ENCODE peak calls at places on chromosomes 1 and 21, in eight cellular contexts. I is AG04450, G is OCI-LY7, O is tibial nerve, J is RWPE1, M is HFF-Myc, Z is bronchial epithelial cell, V is thoracic aorta. T is an unnamed sample.

GRCh38 chr1:172642970-172643369 is 15.9 kb upstream of the FASLG start:
- DNase-seq in I (no peak), G (no peak), O (no peak), J (no peak), M (no peak), Z (peak), V (no peak), T (no peak)

GRCh38 chr1:152967201-152967600 is 3.2 kb upstream of the SPRR4 start:
- DNase-seq in I (no peak), G (no peak), O (no peak), J (peak), M (no peak), Z (peak), V (no peak), T (no peak)

GRCh38 chr1:190436615-190437014 is 41.0 kb downstream of the BRINP3 start:
- DNase-seq in I (peak), G (peak), O (no peak), J (peak), M (peak), Z (peak), V (no peak), T (no peak)

GRCh38 chr1:920506-920905 is 3.2 kb upstream of the SAMD11 start:
- DNase-seq in I (no peak), G (peak), O (no peak), J (no peak), M (no peak), Z (no peak), V (no peak), T (no peak)

GRCh38 chr1:66335859-66336640 is 197.9 kb upstream of the SGIP1 start:
- DNase-seq in I (no peak), G (peak), O (peak), J (no peak), M (no peak), Z (no peak), V (peak), T (no peak)

GRCh38 chr1:185170291-185170848 is 13.4 kb downstream of the SWT1 start:
- DNase-seq in I (peak), G (peak), O (no peak), J (peak), M (peak), Z (peak), V (no peak), T (no peak)

GRCh38 chr1:54173681-54174080 is 20.9 kb upstream of the CDCP2 start:
- DNase-seq in I (no peak), G (no peak), O (no peak), J (no peak), M (no peak), Z (no peak), V (no peak), T (no peak)

GRCh38 chr1:167935252-167936067 is 1.0 kb upstream of the DCAF6 start:
- DNase-seq in I (no peak), G (peak), O (no peak), J (peak), M (no peak), Z (peak), V (no peak), T (no peak)

GRCh38 chr1:5220421-5220820 is 566.0 kb downstream of the AJAP1 start:
- DNase-seq in I (no peak), G (peak), O (no peak), J (no peak), M (no peak), Z (no peak), V (no peak), T (no peak)

GRCh38 chr1:27037518-27037917 is 24.9 kb upstream of the TENT5B start:
- DNase-seq in I (no peak), G (no peak), O (no peak), J (no peak), M (no peak), Z (no peak), V (no peak), T (no peak)

GRCh38 chr1:116218922-116219321 is 107.7 kb downstream of the MAB21L3 start:
- DNase-seq in I (no peak), G (no peak), O (no peak), J (no peak), M (no peak), Z (peak), V (no peak), T (no peak)

GRCh38 chr1:153578936-153579335 is 13.3 kb upstream of the S100A2 start:
- DNase-seq in I (no peak), G (no peak), O (no peak), J (no peak), M (no peak), Z (no peak), V (no peak), T (no peak)

GRCh38 chr1:79716481-79716880 is 710.0 kb upstream of the ADGRL4 start:
- DNase-seq in I (peak), G (no peak), O (no peak), J (peak), M (peak), Z (peak), V (no peak), T (no peak)

GRCh38 chr1:204154525-204155255 is 2.8 kb upstream of the ETNK2 start:
- DNase-seq in I (no peak), G (no peak), O (no peak), J (peak), M (no peak), Z (peak), V (no peak), T (no peak)

GRCh38 chr1:94193128-94193527 is 44.3 kb downstream of the ARHGAP29 start:
- DNase-seq in I (no peak), G (no peak), O (no peak), J (no peak), M (no peak), Z (no peak), V (no peak), T (no peak)

GRCh38 chr1:204003536-204003935 is 69.4 kb upstream of the SOX13 start:
- DNase-seq in I (no peak), G (no peak), O (no peak), J (peak), M (no peak), Z (no peak), V (no peak), T (no peak)

GRCh38 chr1:81681570-81681969 is 119.2 kb upstream of the ADGRL2 start:
- DNase-seq in I (no peak), G (no peak), O (no peak), J (peak), M (no peak), Z (peak), V (no peak), T (no peak)

GRCh38 chr1:109444376-109444775 is 18.1 kb upstream of the PSMA5 start:
- DNase-seq in I (no peak), G (no peak), O (no peak), J (no peak), M (no peak), Z (peak), V (no peak), T (no peak)

GRCh38 chr1:173163209-173163608 is 43.9 kb downstream of the TNFSF4 start:
- DNase-seq in I (no peak), G (no peak), O (no peak), J (no peak), M (no peak), Z (no peak), V (no peak), T (no peak)

GRCh38 chr1:236872075-236872666 is 77.1 kb downstream of the MTR start:
- DNase-seq in I (no peak), G (no peak), O (no peak), J (no peak), M (no peak), Z (no peak), V (no peak), T (no peak)

GRCh38 chr1:170196490-170196889 is 50.7 kb downstream of the NTMT2 start:
- DNase-seq in I (no peak), G (no peak), O (no peak), J (no peak), M (no peak), Z (no peak), V (no peak), T (no peak)

GRCh38 chr1:118785246-118785645 is 202.9 kb downstream of the TBX15 start:
- DNase-seq in I (no peak), G (no peak), O (peak), J (no peak), M (no peak), Z (peak), V (no peak), T (no peak)

GRCh38 chr1:18953656-18954259 is 2.7 kb downstream of the IFFO2 start:
- DNase-seq in I (no peak), G (no peak), O (no peak), J (peak), M (no peak), Z (peak), V (no peak), T (no peak)

GRCh38 chr1:25714532-25714931 is 85.5 kb upstream of the SELENON start:
- DNase-seq in I (no peak), G (no peak), O (no peak), J (no peak), M (no peak), Z (no peak), V (no peak), T (no peak)

GRCh38 chr1:234848972-234849641 is 239.1 kb upstream of the IRF2BP2 start:
- DNase-seq in I (no peak), G (no peak), O (no peak), J (peak), M (no peak), Z (peak), V (no peak), T (no peak)

GRCh38 chr1:208510192-208510952 is 266.2 kb upstream of the PLXNA2 start:
- DNase-seq in I (no peak), G (no peak), O (no peak), J (peak), M (peak), Z (peak), V (no peak), T (no peak)

GRCh38 chr21:44834951-44835646 is 17.2 kb upstream of the SUMO3 start:
- DNase-seq in I (no peak), G (no peak), O (no peak), J (no peak), M (no peak), Z (no peak), V (no peak), T (no peak)
- TF ChIP-seq CTCF in I (no peak), G (no peak), O (no peak), J (no peak), M (no peak), Z (no peak), V (no peak), T (no peak)

DNA sequence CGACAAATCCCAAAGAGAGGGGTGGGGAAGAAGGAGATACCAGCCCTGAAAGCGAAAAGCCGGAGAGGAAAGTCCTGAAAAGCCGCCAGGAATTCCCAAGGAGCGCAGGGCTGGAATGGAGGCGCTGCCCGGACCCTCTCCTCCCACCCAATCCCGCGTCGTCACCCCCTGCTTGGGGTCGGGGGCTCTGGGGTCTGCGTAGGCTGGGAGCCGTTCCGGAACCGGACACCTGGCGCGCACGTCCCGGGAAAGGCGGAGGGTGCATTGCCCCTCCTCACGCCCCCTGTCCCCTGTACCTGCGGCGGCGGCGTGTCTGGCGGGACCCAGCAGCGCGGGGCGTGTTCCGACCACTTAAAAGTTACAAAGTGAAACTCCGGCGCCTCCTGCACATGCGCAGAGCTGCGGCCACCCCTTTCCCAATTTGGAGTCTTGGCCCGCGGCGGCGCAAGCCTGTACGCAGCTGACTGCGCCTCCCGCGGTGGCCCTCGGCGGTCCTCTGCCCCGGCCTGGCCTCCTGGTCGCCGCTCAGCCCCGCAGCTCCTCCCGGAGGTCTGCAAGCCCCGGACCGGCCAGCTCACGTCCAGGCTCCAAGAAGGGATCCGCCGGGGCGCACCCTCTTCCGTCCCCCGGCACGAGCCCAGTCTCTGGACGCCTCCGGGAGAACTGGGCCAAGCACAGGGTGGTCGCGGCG is at the start of gene TMEM63A:
- DNase-seq in I (peak), G (peak), O (peak), J (peak), M (peak), Z (peak), V (peak), T (peak)
- TF ChIP-seq CTCF in I (peak), G (peak), O (peak), J (peak), M (peak), Z (peak), V (peak), T (no peak)

GRCh38 chr1:195886000-195886399 is 722.2 kb downstream of the KCNT2 start:
- DNase-seq in I (no peak), G (no peak), O (no peak), J (peak), M (no peak), Z (no peak), V (no peak), T (no peak)
- TF ChIP-seq CTCF in I (no peak), G (peak), O (no peak), J (no peak), M (no peak), Z (no peak), V (no peak), T (no peak)

GRCh38 chr21:35057428-35057827 is 8.3 kb upstream of the RUNX1 start:
- DNase-seq in I (no peak), G (no peak), O (no peak), J (no peak), M (no peak), Z (no peak), V (no peak), T (no peak)

GRCh38 chr21:35052786-35053185 is 3.7 kb upstream of the RUNX1 start:
- DNase-seq in I (no peak), G (no peak), O (no peak), J (no peak), M (no peak), Z (no peak), V (no peak), T (no peak)

GRCh38 chr21:35050348-35051286 is 1.5 kb upstream of the RUNX1 start:
- DNase-seq in I (no peak), G (peak), O (no peak), J (no peak), M (no peak), Z (no peak), V (no peak), T (no peak)

GRCh38 chr21:35051287-35051818 is 2.3 kb upstream of the RUNX1 start:
- DNase-seq in I (no peak), G (peak), O (peak), J (peak), M (peak), Z (peak), V (peak), T (no peak)

GRCh38 chr21:35053356-35054096 is 4.4 kb upstream of the RUNX1 start:
- DNase-seq in I (no peak), G (no peak), O (no peak), J (no peak), M (no peak), Z (no peak), V (no peak), T (no peak)
- TF ChIP-seq CTCF in I (peak), G (peak), O (no peak), J (no peak), M (peak), Z (no peak), V (no peak), T (no peak)

DNA sequence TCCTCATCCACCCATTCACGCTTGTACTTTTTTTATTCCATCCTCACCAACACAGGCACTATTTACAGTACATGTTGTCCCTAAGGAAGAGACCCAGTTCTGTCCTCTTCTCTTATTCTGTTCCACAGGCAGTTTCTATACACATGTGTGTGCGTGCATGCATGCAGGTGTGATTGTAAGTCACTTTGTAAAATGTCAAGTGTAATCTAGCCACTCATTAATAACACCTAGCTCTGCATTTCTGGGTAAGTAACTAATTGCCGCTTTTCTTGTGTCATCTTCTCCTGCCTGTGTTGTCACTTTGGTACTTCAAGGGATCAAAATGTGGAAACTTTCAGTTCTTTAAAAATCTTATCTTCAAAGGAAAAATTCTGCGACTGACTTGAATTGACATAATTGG is 377.2 kb downstream of the SEC16B start:
- DNase-seq in I (no peak), G (no peak), O (no peak), J (no peak), M (no peak), Z (no peak), V (no peak), T (no peak)
- TF ChIP-seq CTCF in I (no peak), G (no peak), O (no peak), J (no peak), M (no peak), Z (no peak), V (no peak), T (no peak)

DNA sequence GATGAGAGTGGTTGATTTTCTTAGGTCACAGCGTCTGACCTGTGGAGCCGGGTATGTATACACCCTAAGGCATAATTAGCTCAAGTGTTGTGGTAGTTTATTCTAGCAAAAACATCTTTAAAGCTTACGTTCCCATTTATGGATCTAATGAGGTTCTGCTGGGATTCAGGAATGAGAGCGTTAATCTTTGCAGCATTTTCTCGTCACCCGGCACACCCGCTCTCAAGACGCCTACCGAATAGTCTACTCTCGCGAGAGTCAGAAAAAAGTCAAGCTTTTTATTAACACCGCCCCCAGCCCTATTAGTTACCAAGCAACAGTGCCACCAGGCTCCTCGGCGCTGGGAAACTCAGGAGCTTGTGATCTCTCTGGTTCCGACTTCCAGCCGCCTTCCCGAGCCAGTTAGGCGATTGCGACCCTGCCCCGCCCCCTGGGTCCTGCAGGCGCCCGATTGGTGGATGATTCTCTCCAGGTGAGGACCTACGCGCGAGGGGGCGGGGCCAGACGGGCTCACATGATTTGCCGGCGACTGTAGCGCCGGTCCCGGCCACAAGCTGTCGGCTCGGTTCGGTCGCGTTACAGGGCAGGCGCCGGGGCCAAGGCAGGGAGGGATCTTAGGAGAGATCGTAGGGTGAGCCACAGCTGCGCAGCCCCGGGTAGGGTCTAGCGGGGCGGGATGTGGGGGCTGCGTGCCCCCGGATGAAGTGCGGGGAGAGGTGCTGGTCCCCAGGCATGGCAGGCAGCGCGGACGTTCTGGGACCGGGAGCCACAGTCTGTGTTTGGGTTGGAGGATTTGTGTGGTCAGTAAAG is at the start of gene PFKFB2:
- DNase-seq in I (peak), G (peak), O (peak), J (peak), M (peak), Z (peak), V (peak), T (peak)
- TF ChIP-seq CTCF in I (no peak), G (peak), O (peak), J (peak), M (no peak), Z (peak), V (peak), T (no peak)

GRCh38 chr21:33821580-33822322 is 93.9 kb downstream of the ATP5PO start:
- DNase-seq in I (no peak), G (no peak), O (no peak), J (no peak), M (no peak), Z (no peak), V (no peak), T (no peak)

GRCh38 chr21:33828083-33828482 is 87.5 kb downstream of the ATP5PO start:
- DNase-seq in I (no peak), G (no peak), O (no peak), J (no peak), M (no peak), Z (no peak), V (no peak), T (no peak)

GRCh38 chr21:33825898-33826297 is 89.7 kb downstream of the ATP5PO start:
- DNase-seq in I (peak), G (no peak), O (no peak), J (no peak), M (no peak), Z (no peak), V (no peak), T (no peak)

GRCh38 chr21:33825419-33825818 is 90.2 kb downstream of the ATP5PO start:
- DNase-seq in I (no peak), G (no peak), O (no peak), J (no peak), M (no peak), Z (no peak), V (no peak), T (no peak)

GRCh38 chr21:33824156-33824941 is 91.3 kb downstream of the ATP5PO start:
- DNase-seq in I (no peak), G (no peak), O (no peak), J (no peak), M (no peak), Z (no peak), V (no peak), T (no peak)
- TF ChIP-seq CTCF in I (no peak), G (no peak), O (no peak), J (no peak), M (no peak), Z (no peak), V (no peak), T (no peak)

DNA sequence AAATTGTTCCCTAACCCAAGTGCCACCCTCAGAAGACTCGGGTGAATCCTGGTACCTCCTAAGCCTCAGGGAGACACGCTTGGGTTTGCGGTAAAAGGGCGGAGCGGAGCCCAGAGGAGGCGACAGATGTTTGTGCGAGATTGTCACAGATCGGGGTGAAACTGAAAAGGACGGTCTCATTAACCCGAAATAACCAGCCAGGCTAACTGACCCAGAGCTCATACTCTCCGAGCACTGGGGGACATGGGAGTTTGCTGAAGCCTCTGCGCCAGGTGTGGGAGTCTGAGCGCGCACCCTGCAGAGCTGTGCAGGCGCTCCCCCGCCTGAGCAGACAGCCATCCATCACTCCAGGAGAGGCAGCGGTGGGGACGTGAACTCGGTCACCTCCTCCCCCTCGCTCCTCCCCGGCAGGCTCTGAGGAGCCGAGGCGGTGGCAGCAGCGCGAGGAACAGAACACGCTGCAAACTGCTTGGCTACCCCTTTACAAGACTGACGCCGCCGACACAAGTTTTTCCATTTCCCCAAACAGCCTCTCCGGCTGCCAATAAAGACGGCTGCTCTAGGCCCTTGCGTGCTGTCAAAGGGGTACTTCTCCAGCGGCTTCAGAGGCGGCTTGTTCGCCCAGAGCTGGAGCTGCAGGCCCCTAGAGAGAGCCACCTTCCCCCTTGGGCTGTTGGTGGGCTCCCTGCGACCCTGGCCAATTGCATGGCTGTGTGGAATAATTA is 43.5 kb downstream of the RRAGC start:
- DNase-seq in I (no peak), G (no peak), O (no peak), J (no peak), M (no peak), Z (no peak), V (no peak), T (no peak)
- TF ChIP-seq CTCF in I (no peak), G (no peak), O (no peak), J (no peak), M (no peak), Z (no peak), V (no peak), T (no peak)

GRCh38 chr1:201527879-201528278 is 11.0 kb upstream of the NAV1 start:
- DNase-seq in I (no peak), G (no peak), O (no peak), J (no peak), M (no peak), Z (no peak), V (no peak), T (no peak)
- TF ChIP-seq CTCF in I (no peak), G (no peak), O (no peak), J (no peak), M (no peak), Z (no peak), V (no peak), T (no peak)

GRCh38 chr21:43645414-43645891 is 13.8 kb downstream of the HSF2BP start:
- DNase-seq in I (peak), G (peak), O (no peak), J (peak), M (peak), Z (peak), V (no peak), T (no peak)
- TF ChIP-seq CTCF in I (peak), G (peak), O (peak), J (peak), M (peak), Z (peak), V (peak), T (peak)